ENCODE peak calls at places on chromosome 10, in eight cellular contexts. D is neural progenitor cell; J is HT1080; M is astrocyte of the hippocampus; A is stimulated activated CD4-positive, alpha-beta T cell treated with anti-CD3 and anti-CD28 coated beads, TNF-alpha, amount 100 ng/mL, for 48 hours; C is foreskin fibroblast; I is GM20000; L is T-helper 2 cell. E is an unnamed sample.

GRCh38 chr10:47449979-47450378 is 33.9 kb downstream of the ANXA8 start:
- DNase-seq in D (no peak), J (no peak), M (no peak), A (no peak), C (no peak), I (no peak), L (no peak), E (no peak)

GRCh38 chr10:95309958-95310357 is 19.2 kb upstream of the PDLIM1 start:
- DNase-seq in D (no peak), J (no peak), M (no peak), A (no peak), C (no peak), I (peak; percentile 32), L (no peak), E (no peak)

GRCh38 chr10:119625570-119626280 is 25.5 kb upstream of the BAG3 start:
- DNase-seq in D (no peak), J (no peak), M (no peak), A (no peak), C (no peak), I (no peak), L (no peak), E (no peak)

GRCh38 chr10:58282615-58283014 is 13.7 kb downstream of the CISD1 start:
- DNase-seq in D (no peak), J (no peak), M (no peak), A (no peak), C (no peak), I (peak; percentile 51), L (peak; percentile 8), E (peak; percentile 70)

GRCh38 chr10:132785433-132786278 is at the start of gene NKX6-2:
- DNase-seq in D (peak; percentile 70), J (no peak), M (peak; percentile 56), A (no peak), C (no peak), I (no peak), L (no peak), E (no peak)

GRCh38 chr10:91416339-91416868 is 6.3 kb downstream of the HECTD2 start:
- DNase-seq in D (no peak), J (no peak), M (no peak), A (no peak), C (no peak), I (no peak), L (no peak), E (no peak)

GRCh38 chr10:94630017-94630688 is 53.4 kb upstream of the CYP2C18 start:
- DNase-seq in D (peak; percentile 48), J (no peak), M (peak; percentile 43), A (no peak), C (no peak), I (peak; percentile 45), L (no peak), E (no peak)

GRCh38 chr10:76628801-76629200 is 1008.8 kb downstream of the KCNMA1 start:
- DNase-seq in D (no peak), J (no peak), M (no peak), A (no peak), C (no peak), I (no peak), L (no peak), E (no peak)

GRCh38 chr10:44926771-44927751 is 15.9 kb downstream of the TMEM72 start:
- DNase-seq in D (no peak), J (no peak), M (no peak), A (no peak), C (no peak), I (no peak), L (no peak), E (no peak)

GRCh38 chr10:6052247-6053221 is 9.6 kb downstream of the IL2RA start:
- DNase-seq in D (no peak), J (no peak), M (no peak), A (peak; percentile 78), C (no peak), I (no peak), L (peak; percentile 88), E (peak; percentile 73)

GRCh38 chr10:33412261-33413092 is 78.0 kb upstream of the NRP1 start:
- DNase-seq in D (no peak), J (peak; percentile 97), M (peak; percentile 81), A (peak; percentile 1), C (peak; percentile 91), I (no peak), L (no peak), E (no peak)

GRCh38 chr10:46314046-46314445 is 27.2 kb downstream of the ANTXRL start:
- DNase-seq in D (no peak), J (no peak), M (no peak), A (no peak), C (no peak), I (no peak), L (no peak), E (no peak)

GRCh38 chr10:106582291-106582690 is 582.2 kb downstream of the SORCS1 start:
- DNase-seq in D (no peak), J (peak; percentile 81), M (peak; percentile 14), A (no peak), C (no peak), I (no peak), L (no peak), E (no peak)

GRCh38 chr10:31693499-31693898 is 235.1 kb downstream of the ARHGAP12 start:
- DNase-seq in D (no peak), J (no peak), M (no peak), A (no peak), C (no peak), I (no peak), L (no peak), E (no peak)

GRCh38 chr10:19310121-19310520 is 261.5 kb downstream of the MALRD1 start:
- DNase-seq in D (no peak), J (peak; percentile 27), M (peak; percentile 9), A (no peak), C (no peak), I (no peak), L (no peak), E (no peak)

GRCh38 chr10:68406111-68406814 is 814 bp downstream of the RUFY2 start:
- DNase-seq in D (peak; percentile 87), J (peak; percentile 60), M (peak; percentile 86), A (no peak), C (peak; percentile 37), I (peak; percentile 80), L (no peak), E (no peak)

GRCh38 chr10:122040786-122041185 is 51.8 kb downstream of the TACC2 start:
- DNase-seq in D (no peak), J (no peak), M (no peak), A (no peak), C (no peak), I (no peak), L (no peak), E (no peak)

GRCh38 chr10:118950190-118950658 is 79.3 kb upstream of the NANOS1 start:
- DNase-seq in D (no peak), J (peak; percentile 81), M (peak; percentile 49), A (no peak), C (no peak), I (no peak), L (no peak), E (no peak)

GRCh38 chr10:130719447-130719752 is 583.2 kb downstream of the GLRX3 start:
- DNase-seq in D (no peak), J (no peak), M (no peak), A (no peak), C (no peak), I (no peak), L (no peak), E (no peak)

GRCh38 chr10:4704034-4704545 is 121.9 kb upstream of the AKR1E2 start:
- DNase-seq in D (no peak), J (peak; percentile 99), M (peak; percentile 92), A (no peak), C (peak; percentile 88), I (no peak), L (no peak), E (no peak)

GRCh38 chr10:78335691-78336401 is 302.2 kb downstream of the RPS24 start:
- DNase-seq in D (no peak), J (peak; percentile 52), M (peak; percentile 78), A (no peak), C (peak; percentile 91), I (no peak), L (no peak), E (no peak)

GRCh38 chr10:84415539-84416244 is 87.3 kb downstream of the CCSER2 start:
- DNase-seq in D (no peak), J (peak; percentile 14), M (peak; percentile 20), A (no peak), C (no peak), I (no peak), L (no peak), E (no peak)

GRCh38 chr10:61973169-61973568 is 71.7 kb downstream of the ARID5B start:
- DNase-seq in D (no peak), J (no peak), M (no peak), A (no peak), C (no peak), I (no peak), L (no peak), E (no peak)

GRCh38 chr10:92103376-92104084 is 180.0 kb downstream of the BTAF1 start:
- DNase-seq in D (no peak), J (no peak), M (peak; percentile 51), A (no peak), C (no peak), I (no peak), L (no peak), E (no peak)

GRCh38 chr10:133012573-133013359 is 70.4 kb upstream of the CFAP46 start:
- DNase-seq in D (no peak), J (peak; percentile 33), M (no peak), A (no peak), C (no peak), I (no peak), L (no peak), E (no peak)

GRCh38 chr10:88385601-88386203 is 197.4 kb downstream of the RNLS start:
- DNase-seq in D (no peak), J (peak; percentile 41), M (peak; percentile 13), A (no peak), C (no peak), I (peak; percentile 49), L (peak; percentile 48), E (peak; percentile 94)

GRCh38 chr10:97713351-97713827 is at the start of gene MARVELD1:
- DNase-seq in D (peak; percentile 79), J (peak; percentile 74), M (peak; percentile 89), A (no peak), C (peak; percentile 92), I (peak; percentile 50), L (no peak), E (no peak)

GRCh38 chr10:1086787-1087186 is 30.6 kb downstream of the WDR37 start:
- DNase-seq in D (no peak), J (no peak), M (no peak), A (no peak), C (no peak), I (no peak), L (peak; percentile 26), E (no peak)

GRCh38 chr10:49072166-49072885 is 43.0 kb downstream of the VSTM4 start:
- DNase-seq in D (no peak), J (no peak), M (no peak), A (no peak), C (no peak), I (no peak), L (no peak), E (no peak)

GRCh38 chr10:114937962-114938817 is at the start of gene TRUB1:
- DNase-seq in D (peak; percentile 93), J (peak; percentile 88), M (peak; percentile 98), A (peak; percentile 86), C (peak; percentile 95), I (peak; percentile 84), L (peak; percentile 80), E (peak; percentile 76)